ENCODE peak calls at places on chromosomes 7 and 10, in seven cellular contexts. T is mesendoderm, D is H9, U is IMR-90, P is neuronal stem cell, F is trophoblast cell, Q is mesenchymal stem cell. A is an unnamed sample.

GRCh38 chr10:118369806-118370205 is 27.7 kb upstream of the FAM204A start:
- DNase-seq in U (no peak), Q (no peak), F (peak; percentile 79), D (no peak), T (no peak), P (no peak), A (no peak)

GRCh38 chr10:15620304-15620703 is 99.4 kb downstream of the ITGA8 start:
- DNase-seq in U (no peak), Q (no peak), F (no peak), D (no peak), P (no peak), T (no peak), A (no peak)

GRCh38 chr10:77158666-77159065 is 478.9 kb downstream of the KCNMA1 start:
- DNase-seq in U (no peak), Q (no peak), P (no peak), T (no peak), D (no peak), F (no peak), A (no peak)

GRCh38 chr7:87218941-87219544 is 489 bp downstream of the TMEM243 start:
- DNase-seq in D (peak; percentile 74), F (peak; percentile 69), Q (peak; percentile 61), T (peak; percentile 88), P (peak; percentile 14), U (peak; percentile 34), A (no peak)

GRCh38 chr10:98134431-98135221 is at the start of gene R3HCC1L:
- DNase-seq in U (peak; percentile 77), Q (peak; percentile 87), F (peak; percentile 97), P (peak; percentile 81), T (peak; percentile 94), D (peak; percentile 90), A (peak; percentile 59)

GRCh38 chr10:29746080-29746797 is 111.5 kb upstream of the SVIL start:
- DNase-seq in T (no peak), P (no peak), U (peak; percentile 69), D (no peak), Q (peak; percentile 90), F (peak; percentile 9), A (no peak)

GRCh38 chr7:150520145-150520544 is 5.5 kb downstream of the GIMAP7 start:
- DNase-seq in D (no peak), T (no peak), P (no peak), Q (no peak), F (no peak), U (no peak), A (no peak)

GRCh38 chr10:102121739-102122372 is 1.7 kb upstream of the LDB1 start:
- DNase-seq in D (peak; percentile 71), U (peak; percentile 69), T (peak; percentile 92), P (no peak), Q (peak; percentile 80), F (peak; percentile 25), A (no peak)

GRCh38 chr7:22447759-22448158 is 52.2 kb downstream of the STEAP1B start:
- DNase-seq in Q (no peak), U (peak; percentile 13), F (no peak), T (no peak), D (no peak), P (no peak), A (no peak)

GRCh38 chr10:47136866-47137265 is 163.1 kb upstream of the GDF10 start:
- DNase-seq in U (peak; percentile 49), T (no peak), P (no peak), D (no peak), Q (no peak), F (no peak), A (no peak)

GRCh38 chr10:11793762-11794479 is 29.2 kb upstream of the PROSER2 start:
- DNase-seq in T (peak; percentile 95), Q (peak; percentile 54), P (no peak), D (no peak), F (peak; percentile 81), U (peak; percentile 80), A (no peak)

GRCh38 chr7:8217200-8218068 is 44.5 kb downstream of the ICA1 start:
- DNase-seq in U (peak; percentile 73), Q (peak; percentile 65), D (no peak), P (peak; percentile 67), F (peak; percentile 94), T (peak; percentile 55), A (no peak)

GRCh38 chr7:22109761-22110160 is 164.1 kb upstream of the CDCA7L start:
- DNase-seq in U (peak; percentile 37), P (no peak), F (peak; percentile 58), T (peak; percentile 83), Q (peak; percentile 32), D (peak; percentile 59), A (no peak)

GRCh38 chr10:76033457-76034196 is 602.2 kb downstream of the LRMDA start:
- DNase-seq in T (peak; percentile 35), P (no peak), F (no peak), U (peak; percentile 5), Q (no peak), D (peak; percentile 51), A (no peak)

GRCh38 chr10:71347587-71348395 is 28.7 kb downstream of the SLC29A3 start:
- DNase-seq in D (no peak), T (no peak), Q (no peak), U (no peak), F (peak; percentile 56), P (no peak), A (no peak)

GRCh38 chr7:31855530-31855929 is 168.5 kb downstream of the PPP1R17 start:
- DNase-seq in U (no peak), P (no peak), T (no peak), D (no peak), F (no peak), Q (no peak), A (no peak)

GRCh38 chr7:76427635-76428034 is 2.9 kb downstream of the ZP3 start:
- DNase-seq in U (no peak), F (peak; percentile 7), P (no peak), D (no peak), Q (no peak), T (no peak), A (no peak)

GRCh38 chr7:153354071-153354470 is 594.5 kb downstream of the ACTR3B start:
- DNase-seq in U (no peak), F (no peak), P (no peak), Q (no peak), T (no peak), D (no peak), A (no peak)

GRCh38 chr10:22754298-22754697 is 39.9 kb upstream of the PIP4K2A start:
- DNase-seq in T (no peak), Q (no peak), D (no peak), U (no peak), F (no peak), P (no peak), A (no peak)

GRCh38 chr7:36071605-36072004 is 81.4 kb upstream of the EEPD1 start:
- DNase-seq in Q (no peak), T (no peak), F (peak; percentile 28), U (no peak), P (no peak), D (no peak), A (no peak)
- H3K23ac ChIP-seq in Q (no peak overlapping the region), T (no peak overlapping the region), F (no peak overlapping the region), U (no peak overlapping the region), P (no peak overlapping the region), D (no peak overlapping the region), A (no peak overlapping the region)

GRCh38 chr7:157701395-157701794 is 364.6 kb downstream of the DNAJB6 start:
- DNase-seq in Q (no peak), D (no peak), P (no peak), T (no peak), U (no peak), F (no peak), A (no peak)
- H3K23ac ChIP-seq in Q (no peak overlapping the region), D (no peak overlapping the region), P (no peak overlapping the region), T (no peak overlapping the region), U (no peak overlapping the region), F (no peak overlapping the region), A (no peak overlapping the region)

DNA sequence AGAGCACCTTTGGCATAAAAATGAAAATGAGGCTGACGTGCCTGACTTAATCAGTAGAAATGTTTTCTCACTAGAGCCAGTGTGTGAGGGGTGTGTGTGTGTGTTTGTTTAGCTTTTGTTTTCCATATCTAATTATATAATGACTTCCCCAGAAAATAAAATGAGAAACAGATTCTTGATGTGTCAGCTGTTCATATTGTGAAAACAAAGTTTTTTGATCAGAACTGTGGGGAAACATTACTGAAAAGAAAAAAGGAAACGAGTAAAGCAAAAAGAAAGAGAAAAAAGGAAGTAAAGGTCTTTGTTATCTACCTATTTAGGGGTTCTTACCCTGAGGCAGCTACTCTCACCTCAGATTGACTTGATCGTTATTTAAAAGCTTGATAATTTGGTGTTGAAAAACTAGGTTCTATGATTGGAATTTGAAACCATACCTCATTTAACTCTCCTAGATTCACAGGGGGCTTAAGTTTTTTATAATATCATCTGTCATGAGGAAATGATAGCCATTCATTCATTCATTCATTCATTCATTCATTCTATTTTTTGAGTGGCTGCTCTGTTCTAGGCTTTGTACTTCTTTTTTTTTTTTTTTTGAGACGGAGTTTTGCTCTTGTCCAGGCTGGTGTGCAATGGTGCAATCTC is 58.0 kb downstream of the CREM start:
- DNase-seq in F (no peak), T (no peak), U (no peak), P (no peak), Q (no peak), D (no peak), A (no peak)
- H3K23ac ChIP-seq in F (no peak overlapping the region), T (no peak overlapping the region), U (no peak overlapping the region), P (no peak overlapping the region), Q (no peak overlapping the region), D (no peak overlapping the region), A (no peak overlapping the region)

GRCh38 chr10:25483999-25484398 is 309.2 kb downstream of the GPR158 start:
- DNase-seq in P (no peak), T (no peak), Q (no peak), U (no peak), D (no peak), F (no peak), A (no peak)
- H3K23ac ChIP-seq in P (no peak overlapping the region), T (no peak overlapping the region), Q (no peak overlapping the region), U (no peak overlapping the region), D (no peak overlapping the region), F (no peak overlapping the region), A (no peak overlapping the region)

DNA sequence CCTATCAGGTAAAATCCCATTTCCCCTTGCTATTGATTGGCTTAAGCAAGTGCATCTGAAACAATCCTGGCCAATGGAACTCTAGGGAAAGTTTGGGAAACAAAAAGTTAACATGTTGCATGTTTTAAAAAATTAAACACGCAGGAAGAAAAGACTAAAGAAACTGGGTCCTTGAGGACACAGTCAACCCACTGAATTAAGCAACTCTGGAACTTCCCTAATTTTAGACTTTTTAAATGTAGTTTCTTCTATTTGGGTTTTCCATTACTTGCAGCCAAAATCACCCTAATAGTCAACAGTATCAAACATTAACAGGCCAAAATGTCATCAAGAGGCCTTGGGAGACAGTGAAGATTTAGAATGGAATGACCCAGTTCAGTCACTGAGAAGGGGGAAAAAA is 40.6 kb downstream of the OSBPL3 start:
- DNase-seq in D (no peak), F (peak; percentile 28), U (no peak), T (no peak), P (no peak), Q (no peak), A (no peak)
- H3K23ac ChIP-seq in D (no peak overlapping the region), F (no peak overlapping the region), U (no peak overlapping the region), T (no peak overlapping the region), P (no peak overlapping the region), Q (no peak overlapping the region), A (no peak overlapping the region)

GRCh38 chr7:142108728-142109505 is 2.6 kb upstream of the MGAM2 start:
- DNase-seq in U (no peak), F (peak; percentile 10), T (no peak), Q (no peak), P (no peak), D (no peak), A (no peak)
- H3K23ac ChIP-seq in U (no peak overlapping the region), F (no peak overlapping the region), T (no peak overlapping the region), Q (no peak overlapping the region), P (no peak overlapping the region), D (no peak overlapping the region), A (no peak overlapping the region)